ENCODE peak calls at places on chromosomes 11 and 22, in six cellular contexts. Y is hippocampal formation; M is frontal cortex; P is progenitor cell of endocrine pancreas; E is stimulated activated CD8-positive, alpha-beta memory T cell treated with anti-CD3 and anti-CD28 coated beads, Interleukin-4, amount 100 ng/mL, for 1 hour; H is mesenchymal stem cell. L is an unnamed sample.

GRCh38 chr11:16925495-16926065 is 88.6 kb downstream of the PLEKHA7 start:
- DNase-seq in Y (no peak), M (peak), P (peak), E (no peak), H (peak), L (no peak)

GRCh38 chr22:23192133-23192532 is 11.8 kb downstream of the BCR start:
- DNase-seq in Y (no peak), M (no peak), P (no peak), E (no peak), H (no peak), L (no peak)

GRCh38 chr11:131762346-131763110 is 392.1 kb downstream of the NTM start:
- DNase-seq in Y (peak), M (peak), P (no peak), E (no peak), H (no peak), L (no peak)

GRCh38 chr11:47724041-47724729 is 9.0 kb upstream of the AGBL2 start:
- DNase-seq in Y (no peak), M (no peak), P (no peak), E (no peak), H (peak), L (peak)

GRCh38 chr11:12123177-12123576 is 12.8 kb downstream of the MICAL2 start:
- DNase-seq in Y (no peak), M (no peak), P (no peak), E (no peak), H (peak), L (peak)

GRCh38 chr11:45102810-45103621 is 43.4 kb upstream of the PRDM11 start:
- DNase-seq in Y (peak), M (peak), P (peak), E (no peak), H (peak), L (peak)

GRCh38 chr11:20250644-20251247 is 90.5 kb upstream of the DBX1 start:
- DNase-seq in Y (no peak), M (no peak), P (no peak), E (no peak), H (no peak), L (no peak)

GRCh38 chr11:112579282-112579681 is 318.6 kb upstream of the PLET1 start:
- DNase-seq in Y (no peak), M (no peak), P (no peak), E (no peak), H (no peak), L (no peak)

GRCh38 chr22:37664249-37665101 is 6.0 kb downstream of the PDXP start:
- DNase-seq in Y (peak), M (peak), P (no peak), E (no peak), H (no peak), L (no peak)